ENCODE peak calls at places on chromosomes 7 and 10, in ten cellular contexts. B is bronchial epithelial cell, M is adrenal gland, N is psoas muscle, W is HepG2, I is mammary epithelial cell, C is GM23248, S is astrocyte of the cerebellum, J is left lung, H is AG04450. K is an unnamed sample.

GRCh38 chr10:102435529-102436233 is 3.3 kb upstream of the CUEDC2 start:
- DNase-seq in B (no peak), M (no peak), N (peak; percentile 31), W (no peak), I (no peak), C (peak; percentile 45), S (no peak), J (peak; percentile 85), H (no peak), K (no peak)

GRCh38 chr10:114313139-114313538 is 74.1 kb downstream of the VWA2 start:
- DNase-seq in B (no peak), M (no peak), N (no peak), W (no peak), I (no peak), C (no peak), S (no peak), J (no peak), H (no peak), K (no peak)

GRCh38 chr7:28041508-28042314 is 138.9 kb downstream of the JAZF1 start:
- DNase-seq in B (peak; percentile 42), M (no peak), N (no peak), W (no peak), I (peak; percentile 92), C (peak; percentile 93), S (no peak), J (no peak), H (peak; percentile 53), K (no peak)

GRCh38 chr7:44615149-44615611 is 8.8 kb downstream of the OGDH start:
- DNase-seq in B (peak; percentile 34), M (no peak), N (peak; percentile 46), W (peak; percentile 13), I (no peak), C (peak; percentile 67), S (no peak), J (peak; percentile 75), H (no peak), K (no peak)

GRCh38 chr7:4738711-4739527 is 36.5 kb upstream of the AP5Z1 start:
- DNase-seq in B (peak; percentile 87), M (peak; percentile 73), N (peak; percentile 56), W (peak; percentile 77), I (no peak), C (peak; percentile 91), S (peak; percentile 55), J (no peak), H (no peak), K (no peak)

GRCh38 chr7:13988765-13989137 is 715 bp downstream of the ETV1 start:
- DNase-seq in B (no peak), M (peak; percentile 50), N (no peak), W (no peak), I (no peak), C (peak; percentile 42), S (no peak), J (no peak), H (no peak), K (no peak)

GRCh38 chr7:24652551-24652950 is 79.3 kb downstream of the PALS2 start:
- DNase-seq in B (no peak), M (no peak), N (no peak), W (no peak), I (peak; percentile 3), C (peak; percentile 25), S (no peak), J (no peak), H (no peak), K (no peak)

GRCh38 chr7:151409555-151410404 is at the start of gene WDR86:
- DNase-seq in B (no peak), M (no peak), N (no peak), W (no peak), I (no peak), C (no peak), S (no peak), J (peak; percentile 77), H (no peak), K (no peak)

GRCh38 chr10:30166929-30167328 is 107.5 kb upstream of the JCAD start:
- DNase-seq in B (peak; percentile 8), M (no peak), N (no peak), W (no peak), I (no peak), C (no peak), S (no peak), J (no peak), H (no peak), K (no peak)

GRCh38 chr7:118657391-118658005 is 433.0 kb downstream of the ANKRD7 start:
- DNase-seq in B (no peak), M (no peak), N (no peak), W (no peak), I (no peak), C (no peak), S (no peak), J (no peak), H (no peak), K (no peak)

GRCh38 chr7:127404282-127405049 is 12.0 kb upstream of the ZNF800 start:
- DNase-seq in B (no peak), M (no peak), N (no peak), W (no peak), I (no peak), C (no peak), S (no peak), J (no peak), H (no peak), K (no peak)

GRCh38 chr7:114082934-114083647 is 164.3 kb upstream of the PPP1R3A start:
- DNase-seq in B (no peak), M (no peak), N (no peak), W (no peak), I (no peak), C (peak; percentile 54), S (no peak), J (peak; percentile 72), H (no peak), K (no peak)

GRCh38 chr7:105680505-105681187 is 99.4 kb upstream of the EFCAB10 start:
- DNase-seq in B (no peak), M (peak; percentile 44), N (peak; percentile 68), W (peak; percentile 68), I (no peak), C (no peak), S (no peak), J (no peak), H (no peak), K (no peak)

GRCh38 chr10:23338155-23338828 is 6.3 kb downstream of the C10orf67 start:
- DNase-seq in B (peak; percentile 46), M (no peak), N (no peak), W (peak; percentile 60), I (peak; percentile 61), C (peak; percentile 70), S (no peak), J (no peak), H (no peak), K (no peak)

GRCh38 chr7:29146082-29146706 is at the start of gene CPVL:
- DNase-seq in B (no peak), M (peak; percentile 53), N (peak; percentile 55), W (peak; percentile 71), I (no peak), C (peak; percentile 25), S (no peak), J (peak; percentile 89), H (no peak), K (peak; percentile 88)
- H3K4me3 ChIP-seq in B (no peak within 1 kb of the TSS), M (no peak within 1 kb of the TSS), N (peak within 1 kb of the TSS; percentile 71), W (peak within 1 kb of the TSS; percentile 85), I (peak within 1 kb of the TSS; percentile 32), C (peak within 1 kb of the TSS; percentile 47), S (peak within 1 kb of the TSS; percentile 52), J (peak within 1 kb of the TSS; percentile 35), H (no peak within 1 kb of the TSS), K (peak within 1 kb of the TSS; percentile 93)

DNA sequence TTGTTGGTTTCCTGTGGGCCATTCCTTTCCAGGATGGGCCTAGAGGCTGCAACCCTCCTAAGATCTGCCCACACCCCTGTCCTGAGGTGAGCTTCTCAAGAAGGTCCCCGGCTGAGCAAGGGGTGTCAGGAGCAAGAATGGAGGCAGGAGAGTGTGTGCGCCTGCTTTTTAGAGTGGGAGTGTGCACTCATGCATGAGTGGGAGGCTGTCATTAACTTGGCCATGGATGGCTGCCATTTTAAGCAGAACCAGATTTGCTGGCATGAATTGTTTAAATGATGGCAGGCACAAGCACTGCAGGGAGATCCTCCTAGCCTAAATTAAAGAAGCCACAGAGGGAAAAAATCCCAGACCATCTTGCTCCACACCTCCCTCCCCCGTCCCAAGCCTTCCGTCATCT is 2.9 kb upstream of the SGPL1 start:
- DNase-seq in B (no peak), M (no peak), N (no peak), W (no peak), I (no peak), C (no peak), S (no peak), J (no peak), H (no peak), K (no peak)
- H3K4me3 ChIP-seq in B (no peak overlapping the region), M (no peak overlapping the region), N (no peak overlapping the region), W (no peak overlapping the region), I (no peak overlapping the region), C (no peak overlapping the region), S (no peak overlapping the region), J (no peak overlapping the region), H (no peak overlapping the region), K (no peak overlapping the region)

DNA sequence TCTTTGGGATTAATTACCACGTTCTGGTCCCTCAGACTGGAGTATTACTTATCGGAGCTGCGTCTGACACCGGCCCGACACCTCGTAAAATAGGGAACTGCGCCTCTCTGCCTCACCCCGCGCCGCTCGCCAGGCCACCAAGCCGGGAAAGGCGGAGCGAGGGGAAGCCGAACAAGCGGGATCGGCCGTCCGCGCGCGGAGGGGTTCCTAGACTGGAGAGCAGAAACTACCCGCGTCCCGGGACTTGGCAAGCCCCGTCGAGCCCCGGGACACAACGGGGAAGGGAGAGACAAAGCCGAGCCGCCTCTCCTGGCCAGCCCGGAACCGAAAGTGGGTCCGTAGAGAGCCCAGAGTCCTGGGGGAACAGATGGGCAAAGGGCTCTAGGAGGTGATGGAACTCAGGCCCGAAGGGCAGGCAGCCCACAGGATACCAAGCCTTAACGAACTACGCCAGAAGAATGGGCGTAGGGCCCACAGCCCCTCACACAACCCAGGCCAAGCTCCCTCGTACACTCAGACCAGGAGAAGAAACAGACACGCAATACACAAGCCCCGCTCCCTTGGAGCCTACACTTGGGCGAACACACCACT is 6.5 kb downstream of the LBX1 start:
- DNase-seq in B (no peak), M (no peak), N (no peak), W (no peak), I (no peak), C (peak; percentile 56), S (no peak), J (peak; percentile 85), H (no peak), K (no peak)
- H3K4me3 ChIP-seq in B (peak overlapping the region; percentile 13), M (no peak overlapping the region), N (peak overlapping the region; percentile 86), W (no peak overlapping the region), I (peak overlapping the region; percentile 35), C (peak overlapping the region; percentile 58), S (no peak overlapping the region), J (peak overlapping the region; percentile 30), H (no peak overlapping the region), K (no peak overlapping the region)

DNA sequence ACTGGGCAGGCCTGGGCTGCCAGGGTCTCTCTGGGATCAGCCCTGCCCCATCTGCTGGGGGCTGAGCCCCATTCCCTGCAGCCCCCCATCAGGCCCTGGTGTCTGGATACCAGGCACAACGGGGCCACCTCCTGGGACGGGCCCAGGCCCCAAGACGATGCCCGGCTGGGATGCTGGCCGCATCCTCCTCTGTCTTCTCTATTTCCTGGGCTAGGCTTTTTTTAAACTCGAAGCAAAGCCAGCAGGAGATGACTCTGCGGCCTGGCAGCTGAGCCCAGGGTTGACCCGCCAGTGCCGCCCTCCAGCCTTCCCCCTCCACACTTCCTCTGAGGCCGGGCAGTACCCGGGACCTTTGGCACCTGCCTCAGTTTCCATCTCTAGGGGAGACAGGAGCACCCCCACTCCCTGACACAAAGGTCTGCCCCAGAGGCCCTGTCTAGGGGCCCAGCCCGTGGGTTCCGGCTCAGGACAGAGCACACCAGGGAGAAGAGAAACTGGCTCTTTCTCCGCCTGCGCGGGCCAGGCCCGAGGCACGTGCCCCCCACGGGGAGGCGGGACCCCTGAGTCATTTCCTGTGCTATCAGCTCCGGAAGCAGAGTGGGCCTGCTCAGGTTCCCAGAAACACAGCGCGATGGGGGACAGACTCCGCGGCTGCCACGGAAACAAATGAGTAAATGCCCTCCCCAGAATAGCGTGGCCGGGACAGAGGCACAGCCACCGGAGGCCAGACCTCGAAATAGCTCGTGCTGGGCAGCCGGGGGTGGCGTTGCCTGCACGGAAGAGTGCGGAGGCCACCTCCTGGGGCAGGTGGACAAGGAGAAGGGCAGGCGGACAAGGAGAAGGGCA is 84.6 kb upstream of the PDGFA start:
- DNase-seq in B (no peak), M (peak; percentile 75), N (peak; percentile 80), W (no peak), I (no peak), C (peak; percentile 18), S (peak; percentile 48), J (peak; percentile 89), H (no peak), K (peak; percentile 81)
- H3K4me3 ChIP-seq in B (no peak overlapping the region), M (no peak overlapping the region), N (no peak overlapping the region), W (no peak overlapping the region), I (no peak overlapping the region), C (no peak overlapping the region), S (no peak overlapping the region), J (peak overlapping the region; percentile 28), H (no peak overlapping the region), K (peak overlapping the region; percentile 70)

K was measured in Jurkat, Clone E6-1.